ENCODE peak calls at places on chromosome 13, in nine cellular contexts. Z is substantia nigra; O is GM13976; R is thoracic aorta; Y is colonic mucosa; J is EL; S is effector CD4-positive, alpha-beta T cell; W is germinal center; B is heart left ventricle. U is an unnamed sample.

GRCh38 chr13:80160110-80160509 is 180.8 kb downstream of the SPRY2 start:
- DNase-seq in Z (no peak), O (no peak), R (no peak), Y (no peak), J (no peak), S (no peak), W (no peak), B (no peak), U (no peak)

GRCh38 chr13:45564108-45564507 is 51.4 kb downstream of the ERICH6B start:
- DNase-seq in Z (no peak), O (no peak), R (no peak), Y (no peak), J (peak), S (no peak), W (no peak), B (no peak), U (no peak)

GRCh38 chr13:73059460-73060250 is 850 bp downstream of the KLF5 start:
- DNase-seq in Z (no peak), O (peak), R (no peak), Y (peak), J (peak), S (peak), W (peak), B (peak), U (peak)

GRCh38 chr13:97125051-97125809 is 96.9 kb upstream of the MBNL2 start:
- DNase-seq in Z (no peak), O (no peak), R (no peak), Y (peak), J (peak), S (no peak), W (no peak), B (peak), U (peak)

GRCh38 chr13:75537401-75538365 is at the start of gene COMMD6:
- DNase-seq in Z (no peak), O (peak), R (peak), Y (peak), J (peak), S (peak), W (peak), B (peak), U (peak)

GRCh38 chr13:28136916-28137315 is 1.4 kb upstream of the PAN3 start:
- DNase-seq in Z (no peak), O (peak), R (no peak), Y (no peak), J (no peak), S (no peak), W (peak), B (no peak), U (peak)

GRCh38 chr13:91722267-91722884 is 324.0 kb downstream of the GPC5 start:
- DNase-seq in Z (no peak), O (peak), R (no peak), Y (no peak), J (no peak), S (no peak), W (peak), B (no peak), U (no peak)

GRCh38 chr13:63741029-63741813 is 2325.6 kb upstream of the PCDH20 start:
- DNase-seq in Z (no peak), O (no peak), R (no peak), Y (no peak), J (no peak), S (no peak), W (no peak), B (no peak), U (no peak)

GRCh38 chr13:97254809-97255208 is 32.7 kb downstream of the MBNL2 start:
- DNase-seq in Z (no peak), O (no peak), R (no peak), Y (no peak), J (peak), S (no peak), W (no peak), B (no peak), U (no peak)

GRCh38 chr13:55653497-55653896 is 1487.2 kb upstream of the PRR20A start:
- DNase-seq in Z (no peak), O (no peak), R (no peak), Y (no peak), J (no peak), S (no peak), W (no peak), B (no peak), U (peak)

GRCh38 chr13:44747179-44747578 is 171.0 kb upstream of the TSC22D1 start:
- DNase-seq in Z (no peak), O (no peak), R (no peak), Y (no peak), J (no peak), S (no peak), W (no peak), B (peak), U (no peak)

GRCh38 chr13:50678464-50679162 is 164.9 kb downstream of the DLEU7 start:
- DNase-seq in Z (no peak), O (no peak), R (no peak), Y (no peak), J (peak), S (no peak), W (no peak), B (no peak), U (no peak)

GRCh38 chr13:54185785-54186184 is 1157.2 kb downstream of the OLFM4 start:
- DNase-seq in Z (no peak), O (no peak), R (no peak), Y (no peak), J (no peak), S (no peak), W (no peak), B (no peak), U (peak)

GRCh38 chr13:106566682-106567420 is 1.1 kb downstream of the ARGLU1 start:
- DNase-seq in Z (peak), O (peak), R (no peak), Y (peak), J (peak), S (peak), W (peak), B (peak), U (peak)

GRCh38 chr13:51222510-51223283 is 499 bp downstream of the FAM124A start:
- DNase-seq in Z (no peak), O (peak), R (no peak), Y (no peak), J (peak), S (no peak), W (peak), B (no peak), U (peak)

GRCh38 chr13:26445092-26445491 is 112.4 kb upstream of the WASF3 start:
- DNase-seq in Z (no peak), O (no peak), R (no peak), Y (no peak), J (no peak), S (no peak), W (no peak), B (no peak), U (no peak)

GRCh38 chr13:47845981-47846380 is 155.1 kb downstream of the SUCLA2 start:
- DNase-seq in Z (no peak), O (no peak), R (no peak), Y (no peak), J (no peak), S (no peak), W (no peak), B (no peak), U (no peak)

GRCh38 chr13:23851106-23851505 is 38.1 kb downstream of the MIPEP start:
- DNase-seq in Z (no peak), O (no peak), R (no peak), Y (no peak), J (no peak), S (no peak), W (no peak), B (no peak), U (no peak)

GRCh38 chr13:31115616-31116015 is 46.1 kb downstream of the HSPH1 start:
- DNase-seq in Z (no peak), O (no peak), R (no peak), Y (no peak), J (no peak), S (no peak), W (no peak), B (no peak), U (peak)

GRCh38 chr13:83498486-83499190 is 383.6 kb downstream of the SLITRK1 start:
- DNase-seq in Z (no peak), O (no peak), R (no peak), Y (no peak), J (peak), S (no peak), W (no peak), B (no peak), U (no peak)

GRCh38 chr13:110456550-110456949 is 105.0 kb downstream of the RAB20 start:
- DNase-seq in Z (no peak), O (no peak), R (no peak), Y (no peak), J (no peak), S (no peak), W (no peak), B (no peak), U (no peak)

GRCh38 chr13:107301724-107302374 is 733.9 kb upstream of the ARGLU1 start:
- DNase-seq in Z (no peak), O (no peak), R (no peak), Y (no peak), J (no peak), S (no peak), W (no peak), B (no peak), U (no peak)

GRCh38 chr13:50387124-50387581 is 371.9 kb downstream of the KCNRG start:
- DNase-seq in Z (no peak), O (no peak), R (no peak), Y (peak), J (no peak), S (peak), W (peak), B (peak), U (peak)